ENCODE peak calls at places on chromosomes 13 and 19, in nine cellular contexts. C, N, X, J, M, A, Z, Q and G are unnamed samples.

GRCh38 chr19:51450730-51451307 is 7.4 kb downstream of the SIGLEC8 start:
- DNase-seq in Z (no peak), X (no peak), J (no peak), Q (no peak), M (no peak), N (no peak), C (no peak), A (no peak), G (no peak)

GRCh38 chr13:98500963-98501421 is 75.9 kb downstream of the STK24 start:
- DNase-seq in Z (no peak), C (no peak), M (no peak), N (no peak), J (no peak), Q (no peak), A (no peak), X (no peak), G (no peak)

GRCh38 chr13:73168993-73169401 is 110.2 kb downstream of the KLF5 start:
- DNase-seq in J (peak; percentile 17), A (no peak), N (peak; percentile 94), X (no peak), M (no peak), Z (no peak), C (no peak), Q (no peak), G (peak; percentile 53)

GRCh38 chr19:32041681-32042292 is 303.6 kb upstream of the ZNF507 start:
- DNase-seq in A (peak; percentile 56), N (peak; percentile 29), M (peak; percentile 60), C (peak; percentile 74), X (peak; percentile 45), J (no peak), Q (peak; percentile 27), Z (no peak), G (peak; percentile 49)

GRCh38 chr19:52786078-52786463 is 520 bp downstream of the ZNF600 start:
- DNase-seq in X (peak; percentile 17), Z (no peak), J (peak; percentile 19), A (no peak), Q (no peak), M (no peak), C (peak; percentile 39), N (peak; percentile 30), G (peak; percentile 28)

GRCh38 chr19:29712744-29713516 is 2.1 kb downstream of the C19orf12 start:
- DNase-seq in Q (no peak), A (no peak), J (no peak), M (no peak), X (no peak), Z (no peak), N (no peak), C (no peak), G (no peak)

GRCh38 chr19:35911790-35912189 is 3.7 kb upstream of the TYROBP start:
- DNase-seq in Q (no peak), J (peak; percentile 81), N (peak; percentile 91), X (peak; percentile 81), M (no peak), C (no peak), A (no peak), Z (no peak), G (no peak)

GRCh38 chr19:47456721-47457478 is 14.8 kb downstream of the SLC8A2 start:
- DNase-seq in X (no peak), Q (no peak), Z (no peak), A (no peak), J (no peak), C (peak; percentile 50), M (no peak), N (no peak), G (no peak)

DNA sequence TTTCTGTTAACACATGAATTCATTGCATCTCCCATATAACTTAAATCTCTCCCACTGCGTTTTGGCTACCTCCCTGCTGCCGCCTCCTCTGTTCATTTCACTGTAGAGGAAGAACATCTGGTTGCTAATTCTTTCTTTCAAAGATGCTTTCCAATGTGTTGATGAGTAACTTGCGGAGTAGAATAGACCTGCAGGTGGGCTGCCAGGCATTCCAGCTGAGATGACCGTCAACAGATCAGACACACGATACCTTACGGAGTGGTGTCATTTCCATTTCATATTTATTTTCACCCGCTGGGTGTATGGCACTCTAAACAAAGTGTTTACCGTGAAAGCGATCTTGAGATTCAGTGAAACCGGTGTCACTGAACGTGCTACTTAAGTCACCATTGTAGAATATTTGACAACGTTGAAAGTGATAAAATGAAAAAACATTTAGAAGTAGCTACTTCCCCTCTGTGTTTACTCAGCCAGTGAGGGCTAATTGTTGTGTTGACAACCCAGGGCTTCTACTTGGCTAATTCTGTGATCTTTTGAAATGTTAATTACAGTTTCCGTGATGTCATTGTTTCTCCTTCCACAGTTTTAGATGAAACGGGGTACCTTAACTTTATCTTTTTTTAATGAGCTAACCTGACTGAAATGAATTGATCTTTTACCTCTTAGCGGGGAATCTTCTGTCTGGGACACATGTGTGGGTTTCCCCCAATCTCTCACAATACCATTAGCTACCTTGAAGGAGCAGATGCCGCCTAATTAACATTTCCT is 228.5 kb upstream of the ARGLU1 start:
- DNase-seq in X (no peak), C (peak; percentile 96), J (no peak), Q (no peak), M (no peak), Z (no peak), A (peak; percentile 2), N (no peak), G (no peak)
- H3K4me3 ChIP-seq in X (no peak overlapping the region), C (peak overlapping the region; percentile 25), J (no peak overlapping the region), Q (peak overlapping the region; percentile 52), M (no peak overlapping the region), Z (peak overlapping the region; percentile 35), A (no peak overlapping the region), N (no peak overlapping the region), G (no peak overlapping the region)

DNA sequence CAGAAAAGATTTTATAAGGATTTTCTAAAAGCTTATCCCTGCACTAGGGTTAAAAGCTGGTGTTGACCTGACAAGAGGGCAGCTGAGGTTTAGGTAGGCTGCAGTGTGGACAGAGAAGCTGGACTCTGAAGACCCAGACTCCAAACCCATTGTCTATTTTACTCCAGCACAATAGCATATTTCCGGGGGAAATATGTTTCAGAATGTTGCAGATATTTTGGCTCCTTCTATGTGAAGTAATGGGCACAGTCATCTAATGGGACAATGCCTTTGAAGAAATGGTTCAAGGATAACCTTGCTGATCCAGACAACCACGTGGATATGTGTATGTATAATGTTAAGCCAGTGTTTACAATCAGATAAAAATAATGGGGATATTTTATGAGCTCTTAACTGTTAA is 173.8 kb upstream of the TSC22D1 start:
- DNase-seq in M (no peak), N (no peak), Z (no peak), A (no peak), J (no peak), C (no peak), Q (no peak), X (no peak), G (no peak)
- H3K4me1 ChIP-seq in M (no peaks in the 10 kb centered on the region), N (peaks cover 20% of the 10 kb centered on the region), Z (peaks cover 15% of the 10 kb centered on the region), A (no peaks in the 10 kb centered on the region), J (no peaks in the 10 kb centered on the region), C (no peaks in the 10 kb centered on the region), Q (peaks cover 5% of the 10 kb centered on the region), X (peaks cover 13% of the 10 kb centered on the region), G (peaks cover 24% of the 10 kb centered on the region)

DNA sequence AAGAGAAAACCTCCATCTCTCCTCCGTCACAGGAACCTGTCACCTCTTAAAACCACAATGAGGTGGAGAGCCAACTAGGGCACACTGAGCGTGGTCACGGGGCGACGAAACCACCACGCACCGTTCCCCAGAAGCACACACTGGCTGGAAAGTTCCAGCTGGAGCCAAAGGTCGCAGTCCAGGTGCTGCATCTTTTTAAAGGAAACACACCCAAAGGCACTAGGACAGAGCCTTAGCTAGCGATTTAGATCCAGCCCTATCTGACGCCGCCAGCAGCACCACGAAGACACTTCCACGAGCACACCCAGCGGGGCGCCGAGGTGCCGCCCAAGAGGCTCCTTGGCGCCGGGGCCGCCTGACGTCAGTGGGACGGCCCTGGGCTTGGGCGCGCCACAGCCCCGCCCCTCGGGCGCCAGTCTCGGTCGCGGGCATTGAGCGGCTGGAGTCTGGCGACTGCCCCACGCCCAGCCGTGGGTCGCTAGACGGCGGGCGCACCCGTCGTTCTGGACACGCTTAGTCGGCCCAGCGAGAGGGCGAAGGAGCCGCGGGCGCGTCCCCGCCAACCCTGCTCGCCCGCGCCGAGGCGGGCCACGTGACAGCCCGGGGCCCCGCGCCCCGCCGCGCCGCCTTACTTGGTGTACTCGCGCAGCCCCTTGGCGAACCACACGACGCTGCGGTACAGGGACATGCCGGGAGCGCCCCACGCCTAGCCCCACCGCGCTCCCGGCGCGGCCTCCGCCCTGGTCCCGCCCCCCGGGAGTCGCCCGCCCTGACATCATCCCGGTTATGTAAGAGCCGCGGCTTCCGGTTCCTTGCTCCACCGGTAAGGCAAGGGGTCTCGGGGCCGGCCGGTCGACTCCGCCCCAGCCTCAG is at the start of gene DHRS12:
- DNase-seq in M (peak; percentile 89), J (peak; percentile 75), Q (peak; percentile 93), A (peak; percentile 87), C (peak; percentile 89), X (peak; percentile 93), Z (peak; percentile 64), N (peak; percentile 80), G (peak; percentile 95)
- TF ChIP-seq CTCF in M (no peak), J (no peak), Q (peak; percentile 9), A (no peak), C (no peak), X (peak; percentile 17), Z (no peak), N (no peak), G (no peak)

GRCh38 chr19:6586726-6587092 is 4.2 kb downstream of the CD70 start:
- DNase-seq in N (no peak), Q (no peak), A (no peak), M (no peak), X (no peak), C (no peak), Z (no peak), J (no peak), G (no peak)
- H3K4me3 ChIP-seq in N (peak overlapping the region; percentile 14), Q (peak overlapping the region; percentile 27), A (no peak overlapping the region), M (no peak overlapping the region), X (no peak overlapping the region), C (peak overlapping the region; percentile 74), Z (no peak overlapping the region), J (peak overlapping the region; percentile 53), G (no peak overlapping the region)

GRCh38 chr19:17539288-17540117 is 15.9 kb upstream of the COLGALT1 start:
- DNase-seq in A (peak; percentile 98), Q (peak; percentile 95), N (peak; percentile 83), C (peak; percentile 100), J (peak; percentile 94), M (peak; percentile 100), Z (peak; percentile 89), X (peak; percentile 86), G (peak; percentile 97)

GRCh38 chr19:17541184-17541759 is 14.2 kb upstream of the COLGALT1 start:
- DNase-seq in Z (no peak), X (no peak), A (no peak), N (no peak), C (no peak), Q (no peak), M (no peak), J (no peak), G (no peak)

GRCh38 chr19:17536957-17537356 is 18.5 kb upstream of the COLGALT1 start:
- DNase-seq in Q (no peak), X (no peak), M (no peak), Z (no peak), N (no peak), J (no peak), C (no peak), A (no peak), G (no peak)

GRCh38 chr19:17540174-17540573 is 15.3 kb upstream of the COLGALT1 start:
- DNase-seq in J (no peak), Q (no peak), Z (no peak), N (no peak), C (no peak), X (no peak), M (no peak), A (no peak), G (no peak)

GRCh38 chr19:17538684-17539287 is 16.7 kb upstream of the COLGALT1 start:
- DNase-seq in M (no peak), X (no peak), C (peak; percentile 36), Z (no peak), N (no peak), J (peak; percentile 4), Q (no peak), A (no peak), G (no peak)
- H3K4me1 ChIP-seq in M (peaks cover 3% of the 10 kb centered on the region), X (peaks cover 13% of the 10 kb centered on the region), C (no peaks in the 10 kb centered on the region), Z (peaks cover 11% of the 10 kb centered on the region), N (peaks cover 8% of the 10 kb centered on the region), J (peaks cover 6% of the 10 kb centered on the region), Q (peaks cover 11% of the 10 kb centered on the region), A (no peaks in the 10 kb centered on the region), G (peaks cover 9% of the 10 kb centered on the region)